ENCODE peak calls at places on chromosomes 7 and 10, in six cellular contexts. G is GM12878; P is gastrocnemius medialis; J is activated CD8-positive, alpha-beta T cell treated with anti-CD3 and anti-CD28 coated beads for 36 hours; L is HepG2; I is lung. U is an unnamed sample.

GRCh38 chr10:113897693-113898618 is 43.5 kb downstream of the NHLRC2 start:
- ATAC-seq in G (no peak), P (no peak), J (no peak), L (no peak), I (no peak), U (no peak)

GRCh38 chr7:3243680-3244079 is 57.4 kb upstream of the SDK1 start:
- ATAC-seq in G (no peak), P (no peak), J (no peak), L (no peak), I (no peak), U (no peak)

GRCh38 chr10:132714096-132714721 is 71.7 kb downstream of the NKX6-2 start:
- ATAC-seq in G (no peak), P (no peak), J (no peak), L (no peak), I (no peak), U (no peak)

GRCh38 chr10:29417324-29417723 is 128.5 kb downstream of the LYZL1 start:
- ATAC-seq in G (no peak), P (peak), J (no peak), L (no peak), I (no peak), U (no peak)

GRCh38 chr10:15197276-15197675 is 28.8 kb upstream of the NMT2 start:
- ATAC-seq in G (no peak), P (no peak), J (no peak), L (no peak), I (no peak), U (no peak)

GRCh38 chr10:109922353-109922975 is 847 bp downstream of the XPNPEP1 start:
- ATAC-seq in G (peak), P (peak), J (no peak), L (peak), I (no peak), U (no peak)

GRCh38 chr10:69876286-69876685 is 74.6 kb downstream of the COL13A1 start:
- ATAC-seq in G (no peak), P (no peak), J (no peak), L (no peak), I (no peak), U (no peak)

GRCh38 chr10:116524736-116525135 is 21.0 kb upstream of the PNLIP start:
- ATAC-seq in G (no peak), P (no peak), J (no peak), L (no peak), I (no peak), U (no peak)

GRCh38 chr10:31340343-31340742 is 21.3 kb downstream of the ZEB1 start:
- ATAC-seq in G (peak), P (peak), J (peak), L (no peak), I (no peak), U (no peak)

GRCh38 chr7:29565186-29565540 is 1.5 kb downstream of the PRR15 start:
- ATAC-seq in G (no peak), P (no peak), J (no peak), L (no peak), I (no peak), U (peak)

GRCh38 chr10:22544325-22545068 is 169.9 kb downstream of the PIP4K2A start:
- ATAC-seq in G (no peak), P (no peak), J (peak), L (no peak), I (peak), U (no peak)

GRCh38 chr7:50768470-50769159 is 14.1 kb downstream of the GRB10 start:
- ATAC-seq in G (no peak), P (no peak), J (no peak), L (no peak), I (no peak), U (no peak)

GRCh38 chr7:50769160-50769484 is 13.6 kb downstream of the GRB10 start:
- ATAC-seq in G (no peak), P (no peak), J (no peak), L (no peak), I (no peak), U (no peak)

GRCh38 chr7:50774299-50774698 is 8.4 kb downstream of the GRB10 start:
- ATAC-seq in G (no peak), P (no peak), J (no peak), L (no peak), I (no peak), U (no peak)

GRCh38 chr7:50775231-50775630 is 7.5 kb downstream of the GRB10 start:
- ATAC-seq in G (no peak), P (no peak), J (no peak), L (no peak), I (no peak), U (no peak)

DNA sequence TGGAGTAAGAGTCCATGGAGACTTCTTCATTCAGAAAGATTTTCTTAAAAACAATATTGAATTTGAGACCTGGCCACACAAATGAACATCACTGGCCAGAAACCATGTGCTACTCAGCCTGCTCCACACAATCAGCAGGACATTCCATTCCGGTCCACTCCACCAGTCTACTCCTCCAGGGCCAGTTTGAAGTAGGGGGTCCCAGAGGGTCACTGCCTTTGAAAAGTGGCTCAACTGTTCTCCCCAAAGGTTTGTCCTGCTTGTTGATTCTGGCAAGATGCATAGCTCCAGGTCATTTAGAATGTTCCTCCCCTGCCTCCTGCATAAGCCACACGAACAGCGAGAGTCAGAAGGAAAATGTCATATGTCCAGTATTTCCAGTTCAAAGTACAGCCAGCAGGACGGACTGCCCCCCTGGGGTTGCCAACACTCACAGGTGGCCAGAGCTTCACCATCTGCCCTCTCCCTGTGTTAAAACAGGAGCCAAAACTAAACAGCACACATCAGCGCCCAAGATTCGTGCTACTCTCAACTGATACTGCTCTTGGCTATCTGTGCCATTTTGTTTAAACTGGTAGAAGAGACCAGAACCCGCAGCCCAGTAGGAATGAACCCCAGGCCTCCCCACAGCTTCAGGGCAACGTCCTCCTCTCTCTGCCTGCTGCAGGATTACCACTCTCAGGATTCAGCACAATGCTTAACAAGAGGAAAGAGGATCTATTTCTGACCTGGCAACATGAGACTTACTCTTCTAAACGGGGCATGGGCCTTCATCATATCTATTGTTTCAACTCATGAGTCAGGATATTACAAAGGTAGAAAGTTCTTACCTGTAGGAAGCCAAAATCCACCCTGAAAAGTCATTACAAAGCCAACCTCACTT is 11.3 kb downstream of the GRB10 start:
- ATAC-seq in G (no peak), P (peak), J (no peak), L (peak), I (no peak), U (no peak)
- TF ChIP-seq CTCF in G (no peak), P (no peak), J (no peak), L (no peak), I (no peak), U (no peak)

GRCh38 chr7:98085674-98086073 is 21.0 kb upstream of the LMTK2 start:
- ATAC-seq in G (no peak), P (no peak), J (no peak), L (peak), I (no peak), U (no peak)
- TF ChIP-seq CTCF in G (no peak), P (no peak), J (no peak), L (no peak), I (no peak), U (no peak)

DNA sequence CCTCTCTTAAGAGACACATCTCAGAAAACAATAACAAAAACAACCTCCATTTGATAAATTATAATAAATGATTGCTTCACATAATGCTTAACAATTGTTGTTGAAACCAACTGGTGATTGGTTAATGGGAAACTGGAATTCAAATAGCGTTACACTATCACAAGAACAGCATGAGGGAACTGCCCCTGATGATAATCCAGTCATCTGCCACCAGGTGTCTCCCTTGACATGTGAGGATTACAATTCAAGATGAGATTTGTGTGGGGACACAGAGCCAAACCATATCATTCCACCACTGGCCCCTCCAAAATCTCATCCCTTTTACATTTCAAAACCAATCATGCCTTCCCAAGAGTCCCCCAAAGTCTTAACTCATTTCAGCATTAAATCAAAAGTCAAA is 375.9 kb downstream of the BMPER start:
- ATAC-seq in G (no peak), P (no peak), J (no peak), L (no peak), I (no peak), U (no peak)
- TF ChIP-seq CTCF in G (no peak), P (no peak), J (no peak), L (peak), I (no peak), U (no peak)

DNA sequence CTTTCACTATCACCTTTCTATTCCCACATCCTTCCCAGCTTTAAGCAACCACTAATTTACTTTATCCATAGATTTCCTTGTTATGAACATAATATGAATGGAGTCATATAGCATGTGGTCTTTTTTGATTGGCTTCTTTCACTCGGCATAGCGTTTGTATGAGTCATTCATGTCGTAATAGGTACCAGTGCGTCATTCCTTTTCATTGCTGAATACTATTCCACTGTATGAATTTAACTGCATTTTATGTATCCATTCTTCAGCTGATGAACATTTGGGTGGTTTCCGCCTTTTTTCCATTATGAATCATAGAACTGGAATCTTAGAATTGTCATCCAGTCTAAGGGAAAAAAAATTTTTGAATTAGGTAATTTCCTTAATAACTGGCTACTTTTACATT is 411.3 kb upstream of the AUTS2 start:
- ATAC-seq in G (no peak), P (no peak), J (no peak), L (no peak), I (no peak), U (no peak)
- TF ChIP-seq CTCF in G (no peak), P (no peak), J (no peak), L (no peak), I (no peak), U (no peak)

GRCh38 chr10:75236178-75236825 is 545 bp upstream of the COMTD1 start:
- ATAC-seq in G (no peak), P (no peak), J (no peak), L (no peak), I (no peak), U (no peak)
- TF ChIP-seq CTCF in G (no peak), P (no peak), J (peak), L (no peak), I (no peak), U (no peak)

GRCh38 chr7:130275826-130276291 is 9.2 kb downstream of the CPA2 start:
- ATAC-seq in G (no peak), P (no peak), J (no peak), L (no peak), I (no peak), U (no peak)

GRCh38 chr7:130274983-130275649 is 8.5 kb downstream of the CPA2 start:
- ATAC-seq in G (no peak), P (no peak), J (no peak), L (no peak), I (no peak), U (no peak)

GRCh38 chr7:130272456-130273080 is 5.9 kb downstream of the CPA2 start:
- ATAC-seq in G (no peak), P (no peak), J (no peak), L (no peak), I (no peak), U (no peak)

GRCh38 chr7:130273081-130273699 is 6.5 kb downstream of the CPA2 start:
- ATAC-seq in G (no peak), P (no peak), J (peak), L (no peak), I (no peak), U (no peak)

DNA sequence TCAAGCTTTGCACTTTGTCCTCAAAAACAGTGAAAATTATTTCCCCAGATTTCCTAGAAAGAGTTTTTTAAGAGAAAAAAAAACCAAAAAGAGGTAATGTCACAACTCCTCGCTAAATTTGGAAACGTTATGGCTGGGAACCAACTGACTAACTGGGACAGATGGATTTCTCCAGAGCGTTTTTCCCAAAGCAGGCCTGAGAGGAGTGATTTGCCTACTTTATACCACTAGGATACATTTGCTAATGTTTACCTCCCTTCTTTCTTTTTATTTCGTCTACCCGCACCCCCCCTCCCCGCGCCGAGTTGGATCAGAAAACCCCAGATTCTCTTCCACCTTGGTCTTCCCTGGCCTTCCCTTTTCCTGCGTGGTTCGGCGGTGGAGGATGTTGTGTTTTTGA is 7.2 kb downstream of the CPA2 start:
- ATAC-seq in G (no peak), P (no peak), J (no peak), L (no peak), I (no peak), U (peak)
- TF ChIP-seq CTCF in G (no peak), P (no peak), J (no peak), L (no peak), I (no peak), U (peak)

U was measured in gastroesophageal sphincter.